ENCODE peak calls at places on chromosome 16, in nine cellular contexts. B is AG10803; U is stimulated activated CD8-positive, alpha-beta memory T cell treated with anti-CD3 and anti-CD28 coated beads, Interleukin-15, amount 100 ng/mL, for 24 hours; T is HFFc6; R is HTR-8/SVneo; M is OCI-LY7; S is stimulated activated CD4-positive, alpha-beta T cell treated with anti-CD3 and anti-CD28 coated beads, Interleukin-1b, Interleukin-23, amount 100 ng/mL, for 1 hour; J is AG08395; H is Caki2. G is an unnamed sample.

GRCh38 chr16:24135624-24136296 is 120.4 kb upstream of the CACNG3 start:
- DNase-seq in B (no peak), U (no peak), T (no peak), R (no peak), M (no peak), S (no peak), J (no peak), H (no peak), G (no peak)

GRCh38 chr16:71501562-71501961 is 12.4 kb upstream of the ZNF19 start:
- DNase-seq in B (no peak), U (no peak), T (no peak), R (no peak), M (peak), S (no peak), J (no peak), H (no peak), G (no peak)

GRCh38 chr16:55155815-55156214 is 168.2 kb upstream of the IRX6 start:
- DNase-seq in B (no peak), U (no peak), T (no peak), R (no peak), M (no peak), S (no peak), J (no peak), H (no peak), G (no peak)

GRCh38 chr16:30179931-30180330 is 3.5 kb upstream of the CORO1A start:
- DNase-seq in B (no peak), U (no peak), T (no peak), R (no peak), M (no peak), S (no peak), J (no peak), H (no peak), G (no peak)

GRCh38 chr16:82295306-82296201 is 125.5 kb upstream of the MPHOSPH6 start:
- DNase-seq in B (no peak), U (no peak), T (no peak), R (no peak), M (no peak), S (no peak), J (no peak), H (no peak), G (no peak)

GRCh38 chr16:6913535-6913934 is 419.1 kb upstream of the RBFOX1 start:
- DNase-seq in B (no peak), U (no peak), T (no peak), R (no peak), M (no peak), S (no peak), J (no peak), H (no peak), G (no peak)

GRCh38 chr16:71555230-71555891 is 21.5 kb downstream of the TAT start:
- DNase-seq in B (no peak), U (no peak), T (no peak), R (no peak), M (no peak), S (no peak), J (no peak), H (no peak), G (no peak)

GRCh38 chr16:60720060-60720459 is 1316.2 kb downstream of the CDH8 start:
- DNase-seq in B (no peak), U (no peak), T (no peak), R (no peak), M (no peak), S (no peak), J (no peak), H (no peak), G (no peak)

GRCh38 chr16:972316-973002 is 1.7 kb upstream of the LMF1 start:
- DNase-seq in B (no peak), U (no peak), T (no peak), R (no peak), M (no peak), S (no peak), J (no peak), H (no peak), G (no peak)

GRCh38 chr16:11056090-11056988 is 112.0 kb downstream of the CLEC16A start:
- DNase-seq in B (peak), U (no peak), T (no peak), R (no peak), M (no peak), S (no peak), J (no peak), H (no peak), G (no peak)

GRCh38 chr16:66130296-66130910 is 236.1 kb upstream of the CDH5 start:
- DNase-seq in B (peak), U (no peak), T (peak), R (peak), M (no peak), S (no peak), J (peak), H (no peak), G (no peak)

GRCh38 chr16:840561-841454 is 40.3 kb upstream of the GNG13 start:
- DNase-seq in B (no peak), U (no peak), T (no peak), R (no peak), M (no peak), S (no peak), J (no peak), H (no peak), G (no peak)

GRCh38 chr16:69107311-69107962 is 2.0 kb downstream of the HAS3 start:
- DNase-seq in B (peak), U (no peak), T (no peak), R (no peak), M (no peak), S (no peak), J (peak), H (peak), G (peak)

GRCh38 chr16:7372095-7372494 is 39.5 kb downstream of the RBFOX1 start:
- DNase-seq in B (no peak), U (no peak), T (no peak), R (no peak), M (no peak), S (no peak), J (no peak), H (no peak), G (no peak)

GRCh38 chr16:81515281-81515680 is 70.7 kb downstream of the CMIP start:
- DNase-seq in B (no peak), U (no peak), T (no peak), R (no peak), M (no peak), S (no peak), J (no peak), H (no peak), G (no peak)

GRCh38 chr16:51327001-51327400 is 175.9 kb upstream of the SALL1 start:
- DNase-seq in B (peak), U (no peak), T (peak), R (no peak), M (no peak), S (no peak), J (peak), H (no peak), G (peak)

GRCh38 chr16:85522842-85523601 is 90.1 kb upstream of the GSE1 start:
- DNase-seq in B (peak), U (no peak), T (no peak), R (no peak), M (no peak), S (no peak), J (peak), H (no peak), G (peak)

GRCh38 chr16:60642956-60643355 is 1393.3 kb downstream of the CDH8 start:
- DNase-seq in B (peak), U (no peak), T (no peak), R (no peak), M (no peak), S (no peak), J (peak), H (no peak), G (peak)

GRCh38 chr16:28951410-28951943 is 740 bp downstream of the NFATC2IP start:
- DNase-seq in B (no peak), U (no peak), T (no peak), R (no peak), M (no peak), S (no peak), J (no peak), H (no peak), G (peak)

GRCh38 chr16:12584488-12585233 is 219.0 kb downstream of the CPPED1 start:
- DNase-seq in B (no peak), U (no peak), T (no peak), R (no peak), M (no peak), S (no peak), J (no peak), H (no peak), G (no peak)

GRCh38 chr16:19203374-19203966 is 35.4 kb downstream of the SYT17 start:
- DNase-seq in B (no peak), U (no peak), T (no peak), R (no peak), M (no peak), S (no peak), J (no peak), H (no peak), G (no peak)

GRCh38 chr16:19659554-19659953 is 58.5 kb downstream of the KNOP1 start:
- DNase-seq in B (no peak), U (no peak), T (no peak), R (no peak), M (no peak), S (no peak), J (no peak), H (no peak), G (no peak)

GRCh38 chr16:52562770-52563169 is 15.8 kb upstream of the TOX3 start:
- DNase-seq in B (no peak), U (no peak), T (no peak), R (no peak), M (no peak), S (no peak), J (no peak), H (no peak), G (no peak)

GRCh38 chr16:27334874-27335273 is 21.1 kb downstream of the IL4R start:
- DNase-seq in B (no peak), U (no peak), T (no peak), R (no peak), M (no peak), S (no peak), J (no peak), H (no peak), G (no peak)

G was measured in RWPE1.